ENCODE peak calls at places on chromosomes 5 and 9, in five cellular contexts. A is fibroblast of the aortic adventitia; Z is tibial nerve; U is upper lobe of right lung; Y is CD8-positive, alpha-beta T cell. L is an unnamed sample.

GRCh38 chr5:52043137-52043536 is 659.9 kb downstream of the ISL1 start:
- DNase-seq in A (no peak), Z (no peak), U (no peak), Y (no peak), L (no peak)

GRCh38 chr9:137905740-137906139 is 28.2 kb downstream of the CACNA1B start:
- DNase-seq in A (no peak), Z (no peak), U (no peak), Y (no peak), L (no peak)

GRCh38 chr9:137049544-137050449 is 3.8 kb upstream of the NPDC1 start:
- DNase-seq in A (peak), Z (no peak), U (no peak), Y (no peak), L (no peak)

GRCh38 chr9:396397-396796 is 181.7 kb downstream of the DOCK8 start:
- DNase-seq in A (no peak), Z (no peak), U (no peak), Y (no peak), L (no peak)

GRCh38 chr9:33263936-33264472 is 504 bp downstream of the BAG1 start:
- DNase-seq in A (no peak), Z (no peak), U (no peak), Y (no peak), L (no peak)

GRCh38 chr5:40799248-40799647 is 1.1 kb upstream of the PRKAA1 start:
- DNase-seq in A (peak), Z (no peak), U (no peak), Y (no peak), L (no peak)

GRCh38 chr9:71632771-71633170 is 135.5 kb downstream of the CEMIP2 start:
- DNase-seq in A (no peak), Z (no peak), U (no peak), Y (no peak), L (no peak)

GRCh38 chr5:64180661-64181343 is 15.2 kb downstream of the RNF180 start:
- DNase-seq in A (peak), Z (no peak), U (no peak), Y (no peak), L (no peak)

GRCh38 chr5:107402881-107403280 is 267.9 kb downstream of the EFNA5 start:
- DNase-seq in A (no peak), Z (no peak), U (no peak), Y (no peak), L (no peak)

GRCh38 chr5:54296386-54296785 is 14.0 kb downstream of the ARL15 start:
- DNase-seq in A (no peak), Z (no peak), U (peak), Y (no peak), L (no peak)

GRCh38 chr9:104200456-104200994 is 106.4 kb downstream of the SMC2 start:
- DNase-seq in A (no peak), Z (no peak), U (no peak), Y (no peak), L (no peak)

GRCh38 chr5:31860726-31861432 is 221.9 kb downstream of the PDZD2 start:
- DNase-seq in A (no peak), Z (no peak), U (no peak), Y (no peak), L (no peak)

GRCh38 chr9:68416891-68417570 is 60.6 kb downstream of the PGM5 start:
- DNase-seq in A (no peak), Z (no peak), U (no peak), Y (no peak), L (peak)

GRCh38 chr5:175378444-175379028 is 65.4 kb downstream of the DRD1 start:
- DNase-seq in A (peak), Z (no peak), U (no peak), Y (no peak), L (no peak)

GRCh38 chr5:147234825-147235635 is at the start of gene STK32A:
- DNase-seq in A (no peak), Z (no peak), U (peak), Y (no peak), L (peak)

GRCh38 chr9:19138084-19138483 is 10.8 kb upstream of the PLIN2 start:
- DNase-seq in A (no peak), Z (no peak), U (no peak), Y (no peak), L (no peak)

GRCh38 chr5:172496671-172497371 is 42.5 kb upstream of the SH3PXD2B start:
- DNase-seq in A (peak), Z (no peak), U (no peak), Y (peak), L (no peak)

GRCh38 chr9:35984021-35984420 is 26.1 kb upstream of the OR2S2 start:
- DNase-seq in A (no peak), Z (no peak), U (no peak), Y (no peak), L (no peak)

GRCh38 chr9:88890546-88890945 is 100.7 kb upstream of the S1PR3 start:
- DNase-seq in A (no peak), Z (no peak), U (no peak), Y (no peak), L (no peak)

GRCh38 chr5:117095803-117096332 is 521.2 kb upstream of the SEMA6A start:
- DNase-seq in A (no peak), Z (no peak), U (no peak), Y (no peak), L (no peak)

GRCh38 chr9:133974631-133975341 is 17.3 kb downstream of the VAV2 start:
- DNase-seq in A (no peak), Z (no peak), U (peak), Y (no peak), L (no peak)
- TF ChIP-seq CTCF in A (no peak), Z (no peak), U (no peak), Y (no peak), L (no peak)

GRCh38 chr9:126914458-126915280 is at the start of gene RALGPS1:
- DNase-seq in A (peak), Z (peak), U (peak), Y (peak), L (peak)

GRCh38 chr9:126915846-126916543 is 1.4 kb downstream of the RALGPS1 start:
- DNase-seq in A (no peak), Z (no peak), U (no peak), Y (no peak), L (no peak)

GRCh38 chr9:126915281-126915816 is 767 bp downstream of the RALGPS1 start:
- DNase-seq in A (no peak), Z (no peak), U (peak), Y (no peak), L (peak)

GRCh38 chr9:126919193-126919592 is 4.6 kb downstream of the RALGPS1 start:
- DNase-seq in A (no peak), Z (no peak), U (no peak), Y (no peak), L (no peak)

DNA sequence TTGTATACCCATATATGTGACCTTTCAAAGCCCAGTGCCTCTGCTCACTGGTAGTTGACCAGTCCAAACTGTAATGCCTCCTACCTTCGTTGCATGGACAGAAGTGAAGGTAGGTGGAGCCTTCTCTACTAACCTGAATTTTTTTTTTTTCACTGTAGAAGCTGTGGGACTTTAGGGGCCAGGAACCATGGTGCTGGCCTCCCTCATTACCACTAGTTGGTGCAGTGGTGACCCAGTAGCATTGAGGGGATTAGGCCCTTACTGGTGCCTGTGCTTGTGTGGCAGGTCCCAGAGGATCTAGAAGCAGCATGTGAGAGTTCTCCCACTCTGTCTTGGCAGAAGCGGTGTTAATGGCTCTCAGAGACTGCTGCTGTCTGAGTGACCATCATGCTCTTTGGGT is 2.3 kb downstream of the RALGPS1 start:
- DNase-seq in A (no peak), Z (no peak), U (no peak), Y (no peak), L (no peak)
- TF ChIP-seq CTCF in A (peak), Z (no peak), U (no peak), Y (no peak), L (no peak)

GRCh38 chr5:1443145-1443543 is 2.1 kb downstream of the SLC6A3 start:
- DNase-seq in A (no peak), Z (no peak), U (no peak), Y (peak), L (no peak)

GRCh38 chr5:1443991-1444360 is 1.3 kb downstream of the SLC6A3 start:
- DNase-seq in A (no peak), Z (no peak), U (no peak), Y (peak), L (no peak)

GRCh38 chr5:1445895-1446601 is 808 bp upstream of the SLC6A3 start:
- DNase-seq in A (no peak), Z (no peak), U (peak), Y (peak), L (no peak)

GRCh38 chr5:1445313-1445894 is at the start of gene SLC6A3:
- DNase-seq in A (no peak), Z (no peak), U (peak), Y (peak), L (no peak)

GRCh38 chr5:1444361-1445189 is 665 bp downstream of the SLC6A3 start:
- DNase-seq in A (no peak), Z (no peak), U (no peak), Y (peak), L (no peak)
- TF ChIP-seq CTCF in A (no peak), Z (no peak), U (no peak), Y (no peak), L (no peak)

DNA sequence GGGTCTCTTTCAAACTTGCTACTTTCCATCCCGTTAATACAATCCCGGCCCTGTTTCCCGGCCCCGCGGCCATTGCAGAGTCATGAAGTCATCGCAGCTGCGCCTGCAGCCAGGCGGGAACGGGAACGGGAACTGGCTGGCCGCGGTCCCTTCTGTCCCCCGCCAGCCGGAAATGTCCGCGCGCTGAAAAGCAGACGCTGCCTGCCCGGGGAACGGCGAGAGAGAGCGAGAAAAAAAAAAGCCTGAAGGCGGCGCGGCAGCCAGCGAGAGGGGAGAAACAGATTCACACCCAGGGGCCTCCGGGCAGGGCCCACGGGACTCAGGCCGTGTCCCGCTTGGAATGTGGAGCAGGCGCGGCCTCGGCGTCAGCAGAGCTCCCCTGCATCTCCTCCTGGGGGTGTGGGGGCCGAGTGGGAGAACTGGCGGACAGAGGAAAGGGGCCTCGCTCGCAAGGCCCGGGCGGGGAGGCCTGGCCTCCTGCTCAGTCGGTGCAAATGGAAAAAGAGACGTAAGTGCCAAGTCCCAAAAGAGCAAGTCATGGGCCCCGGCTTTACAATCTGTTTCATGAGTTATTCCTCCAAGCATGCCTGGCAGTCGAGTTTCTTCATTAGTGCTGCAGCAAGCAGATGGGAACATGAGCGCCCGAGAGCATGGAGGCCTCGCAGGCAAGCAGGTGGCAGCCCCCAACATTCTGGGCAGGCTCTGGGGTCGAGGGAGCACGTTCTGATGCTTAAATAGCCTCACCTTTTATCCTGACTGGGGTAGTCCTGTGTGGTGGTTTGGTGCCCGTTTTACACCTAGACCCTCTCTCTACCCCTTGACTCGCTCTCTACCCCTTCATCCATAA is 201.3 kb upstream of the GAS1 start:
- DNase-seq in A (peak), Z (peak), U (peak), Y (no peak), L (peak)
- TF ChIP-seq CTCF in A (no peak), Z (no peak), U (peak), Y (no peak), L (no peak)

DNA sequence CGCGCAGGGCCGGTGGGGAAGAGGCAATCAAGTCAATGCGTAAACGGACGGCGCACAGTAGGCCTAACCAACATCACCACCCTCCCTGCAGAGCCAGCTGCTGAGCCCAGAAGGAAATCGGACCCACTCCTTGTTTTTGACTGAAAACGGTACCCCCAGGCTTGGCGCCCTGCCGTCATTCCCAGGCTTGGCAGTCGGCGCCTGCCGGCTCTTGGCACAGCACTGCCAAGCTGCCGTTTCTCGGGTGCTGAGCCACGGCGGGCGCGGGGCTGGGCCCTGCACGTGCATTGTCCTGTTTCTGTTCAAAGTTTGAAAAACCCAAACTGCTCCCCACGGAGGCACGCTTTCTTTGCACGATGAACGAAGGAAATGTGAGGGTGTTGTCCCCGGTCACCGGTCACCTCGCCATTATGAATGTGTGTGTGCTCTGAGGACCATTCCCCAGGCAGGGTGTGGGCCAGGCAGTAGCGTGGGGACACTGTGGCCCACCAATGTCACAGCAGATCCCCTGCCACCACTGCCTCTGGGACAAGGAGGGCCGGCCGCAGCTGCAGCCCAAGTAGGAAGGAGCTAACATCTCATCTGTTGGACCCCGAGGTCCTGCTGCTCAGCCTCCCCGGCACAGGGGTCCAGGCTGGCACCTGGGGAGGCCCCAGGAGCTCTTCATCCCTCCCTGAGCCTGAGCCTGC is 20.0 kb downstream of the FIBCD1 start:
- DNase-seq in A (no peak), Z (no peak), U (no peak), Y (no peak), L (no peak)
- TF ChIP-seq CTCF in A (no peak), Z (no peak), U (no peak), Y (no peak), L (no peak)

DNA sequence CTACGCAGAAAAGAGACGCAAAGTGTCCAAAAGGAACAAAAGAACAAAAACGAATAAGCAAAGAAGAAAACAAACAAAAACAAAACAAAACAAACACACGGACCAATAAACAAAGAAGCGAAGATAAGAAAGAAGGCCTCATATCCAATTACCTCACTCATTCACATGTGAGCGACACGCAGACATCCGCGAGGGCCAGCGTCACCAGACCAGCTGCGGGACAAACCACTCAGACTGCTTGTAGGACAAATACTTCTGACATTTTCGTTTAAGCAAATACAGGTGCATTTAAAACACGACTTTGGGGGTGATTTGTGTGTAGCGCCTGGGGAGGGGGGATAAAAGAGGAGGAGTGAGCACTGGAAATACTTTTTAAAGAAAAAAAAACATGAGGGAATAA is 28.3 kb upstream of the WWC1 start:
- DNase-seq in A (no peak), Z (no peak), U (no peak), Y (no peak), L (no peak)
- TF ChIP-seq CTCF in A (no peak), Z (no peak), U (no peak), Y (no peak), L (no peak)

DNA sequence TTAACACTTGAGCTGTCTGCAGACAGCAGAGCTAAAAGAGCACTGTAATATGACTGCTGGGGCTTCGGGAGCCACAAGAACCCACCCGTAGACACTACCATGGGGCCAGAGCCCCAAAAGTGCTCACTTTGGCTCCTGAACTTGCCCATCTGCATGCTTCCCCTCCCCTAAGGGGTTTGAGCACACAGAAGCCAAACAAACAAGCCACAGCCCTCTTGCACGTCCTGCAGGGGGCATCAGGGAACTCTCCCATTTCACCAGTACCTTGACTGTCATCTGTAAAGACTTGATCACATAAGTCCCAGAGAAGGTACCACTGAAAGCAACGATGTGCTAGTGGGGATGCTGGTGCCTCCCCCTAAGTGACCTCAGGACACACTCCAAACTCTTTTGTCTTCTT is 681.8 kb downstream of the SEMA5A start:
- DNase-seq in A (peak), Z (no peak), U (no peak), Y (no peak), L (peak)
- TF ChIP-seq CTCF in A (peak), Z (no peak), U (peak), Y (no peak), L (no peak)

DNA sequence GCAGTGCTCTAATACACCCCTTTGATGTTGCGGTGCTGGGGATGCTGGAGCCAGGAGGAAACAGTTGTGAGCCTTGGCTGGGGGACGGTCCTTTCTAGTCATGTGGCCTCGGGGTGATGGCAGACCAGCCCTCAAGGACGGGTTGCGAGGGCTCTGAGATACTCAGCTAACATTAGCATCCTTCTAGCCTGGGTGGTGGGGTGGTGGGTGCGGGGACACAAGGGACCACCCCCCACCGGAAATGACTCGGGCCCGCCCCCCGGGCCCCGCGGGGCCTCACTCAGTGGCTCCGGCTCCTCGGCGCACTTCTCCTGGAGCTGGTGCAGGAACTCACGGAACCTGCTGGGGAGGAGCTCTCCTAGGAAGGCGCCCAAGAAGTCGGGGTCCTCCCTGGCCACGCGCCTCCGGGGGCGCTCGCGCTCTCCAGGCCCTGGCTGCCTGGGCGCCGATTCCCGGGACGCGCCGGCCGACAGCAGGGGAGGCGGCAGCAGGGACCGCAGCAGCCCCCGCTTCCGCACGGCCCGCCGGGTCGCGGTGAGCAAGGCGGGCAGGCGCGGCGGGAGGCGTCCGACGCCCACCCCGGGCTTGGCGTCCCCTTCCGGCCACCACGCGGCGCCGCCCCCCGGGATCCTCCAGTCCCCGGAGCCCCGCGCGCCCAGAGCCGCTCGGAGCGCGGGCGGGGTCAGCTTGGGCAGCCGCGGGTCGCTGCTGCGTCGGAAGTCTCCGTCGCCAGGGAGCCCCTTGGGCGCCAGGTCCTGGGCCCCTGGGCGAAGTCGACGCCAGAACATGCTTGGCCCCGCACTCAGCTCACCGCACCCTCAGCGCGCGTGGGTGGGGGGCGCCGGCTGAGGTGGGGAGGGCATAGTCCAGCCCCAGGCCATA is 873 bp downstream of the C9orf50 start:
- DNase-seq in A (no peak), Z (no peak), U (no peak), Y (no peak), L (no peak)
- TF ChIP-seq CTCF in A (peak), Z (no peak), U (no peak), Y (no peak), L (no peak)

GRCh38 chr5:180801596-180802324 is 846 bp downstream of the MGAT1 start:
- DNase-seq in A (peak), Z (no peak), U (no peak), Y (peak), L (no peak)

GRCh38 chr5:180799902-180800801 is 2.5 kb downstream of the MGAT1 start:
- DNase-seq in A (peak), Z (no peak), U (no peak), Y (peak), L (no peak)

GRCh38 chr5:180797256-180798192 is 5.1 kb downstream of the MGAT1 start:
- DNase-seq in A (no peak), Z (no peak), U (no peak), Y (no peak), L (no peak)

GRCh38 chr5:180798193-180798592 is 4.4 kb downstream of the MGAT1 start:
- DNase-seq in A (no peak), Z (no peak), U (no peak), Y (no peak), L (no peak)

DNA sequence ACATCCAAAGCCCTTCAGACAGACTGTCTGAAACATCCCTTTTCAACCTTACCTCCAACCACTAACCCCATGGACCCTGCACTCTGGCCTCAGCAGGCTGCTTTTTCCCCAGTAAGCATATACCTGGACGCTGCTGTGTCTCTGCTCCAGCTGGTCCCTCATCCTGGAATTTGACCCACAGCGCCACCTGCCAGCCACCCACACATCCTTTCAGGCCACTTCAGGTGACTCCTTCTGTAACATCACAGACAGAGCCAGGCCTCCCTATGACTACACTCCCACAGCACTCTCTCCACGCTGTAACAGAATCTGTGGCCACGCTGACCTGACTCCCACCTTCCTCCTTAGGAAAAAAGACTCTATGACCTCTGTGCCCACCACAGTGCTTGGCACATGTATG is 3.4 kb downstream of the MGAT1 start:
- DNase-seq in A (no peak), Z (no peak), U (no peak), Y (no peak), L (peak)
- TF ChIP-seq CTCF in A (peak), Z (peak), U (peak), Y (no peak), L (peak)